ENCODE peak calls at places on chromosomes 11 and 22, in eight cellular contexts. N is right cardiac atrium; O is amygdala; L is NCI-H1092 treated with DMSO at 0.1 percent for 48 hours; F is cerebellar cortex; M is effector CD8-positive, alpha-beta T cell; U is hepatocyte; B is smooth muscle cell of the brain vasculature. V is an unnamed sample.
A peak's percentile ranks its signal among the peaks of the same experiment; 100 is the strongest.

GRCh38 chr22:40385041-40385782 is 14.8 kb downstream of the SGSM3 start:
- DNase-seq in L (no peak), O (no peak), B (no peak), M (no peak), F (no peak), U (no peak), N (no peak), V (peak; percentile 73)

GRCh38 chr22:43272301-43272700 is 70.9 kb downstream of the SCUBE1 start:
- DNase-seq in M (no peak), O (no peak), L (no peak), N (no peak), B (no peak), U (no peak), F (no peak), V (no peak)

GRCh38 chr22:46057206-46057605 is 80.2 kb upstream of the WNT7B start:
- DNase-seq in L (no peak), B (no peak), O (no peak), F (no peak), U (no peak), M (no peak), N (peak; percentile 62), V (no peak)

GRCh38 chr11:22670803-22671202 is 4.4 kb downstream of the GAS2 start:
- DNase-seq in O (no peak), F (no peak), B (no peak), L (peak; percentile 25), M (no peak), U (peak; percentile 59), N (no peak), V (no peak)

GRCh38 chr22:30490399-30490798 is 15.1 kb downstream of the SEC14L4 start:
- DNase-seq in M (no peak), N (no peak), U (no peak), L (no peak), B (no peak), F (peak; percentile 5), O (no peak), V (no peak)

GRCh38 chr22:37751449-37752188 is 54.8 kb downstream of the TRIOBP start:
- DNase-seq in O (no peak), B (no peak), N (peak; percentile 71), F (no peak), U (no peak), L (no peak), M (no peak), V (no peak)

GRCh38 chr22:48088926-48089536 is 1326.6 kb downstream of the TBC1D22A start:
- DNase-seq in M (no peak), F (no peak), U (no peak), B (no peak), N (no peak), L (no peak), O (no peak), V (no peak)

GRCh38 chr11:86671386-86672006 is 920 bp downstream of the ME3 start:
- DNase-seq in U (peak; percentile 51), M (no peak), B (no peak), L (peak; percentile 80), O (no peak), N (peak; percentile 91), F (peak; percentile 54), V (no peak)

GRCh38 chr11:27218498-27219038 is 144.4 kb downstream of the CCDC34 start:
- DNase-seq in M (no peak), L (no peak), F (peak; percentile 56), O (no peak), B (no peak), N (no peak), U (no peak), V (no peak)

GRCh38 chr22:29073618-29074275 is 912 bp downstream of the KREMEN1 start:
- DNase-seq in O (no peak), L (no peak), B (no peak), N (peak; percentile 82), M (no peak), F (peak; percentile 40), U (peak; percentile 86), V (peak; percentile 11)

GRCh38 chr11:122656073-122656630 is 630 bp downstream of the UBASH3B start:
- DNase-seq in M (no peak), F (peak; percentile 36), B (no peak), O (peak; percentile 64), L (peak; percentile 72), U (peak; percentile 83), N (peak; percentile 79), V (peak; percentile 48)

GRCh38 chr22:30535182-30535581 is 11.4 kb downstream of the SEC14L6 start:
- DNase-seq in O (no peak), B (no peak), M (no peak), U (no peak), N (no peak), F (no peak), L (no peak), V (no peak)

GRCh38 chr11:118610773-118611432 is 3.5 kb downstream of the PHLDB1 start:
- DNase-seq in M (peak; percentile 80), O (no peak), F (peak; percentile 78), U (peak; percentile 92), L (peak; percentile 37), B (no peak), N (peak; percentile 94), V (peak; percentile 82)

GRCh38 chr11:70454197-70454767 is 56.0 kb downstream of the CTTN start:
- DNase-seq in N (no peak), O (no peak), M (no peak), F (no peak), U (no peak), L (no peak), B (peak; percentile 45), V (no peak)

GRCh38 chr11:64094463-64095223 is 58.9 kb downstream of the FLRT1 start:
- DNase-seq in L (no peak), N (peak; percentile 56), U (no peak), F (no peak), O (no peak), B (peak; percentile 46), M (no peak), V (no peak)

V was measured in naive thymus-derived CD4-positive, alpha-beta T cell.